ENCODE peak calls at places on chromosomes 11 and 22, in five cellular contexts. R is COLO829; V is CD8-positive, alpha-beta T cell; X is astrocyte of the spinal cord; T is LoVo. D is an unnamed sample.

GRCh38 chr11:7635137-7635536 is 38.2 kb downstream of the CYB5R2 start:
- DNase-seq in X (no peak), V (no peak), T (no peak), R (no peak), D (no peak)

GRCh38 chr11:67276821-67277230 is 10.6 kb downstream of the GRK2 start:
- DNase-seq in V (no peak), T (no peak), X (peak), R (no peak), D (peak)

GRCh38 chr11:122863704-122864326 is 18.7 kb upstream of the JHY start:
- DNase-seq in R (peak), X (peak), V (no peak), T (peak), D (peak)

GRCh38 chr11:130671801-130672700 is 223.6 kb downstream of the ADAMTS15 start:
- DNase-seq in V (no peak), X (peak), R (no peak), T (no peak), D (peak)

GRCh38 chr11:69921429-69922014 is 102.3 kb upstream of the FGF3 start:
- DNase-seq in V (no peak), X (no peak), T (no peak), R (no peak), D (no peak)

GRCh38 chr11:100978442-100978841 is 151.2 kb downstream of the PGR start:
- DNase-seq in R (no peak), X (no peak), V (no peak), T (no peak), D (no peak)

GRCh38 chr11:17208257-17208999 is 642 bp upstream of the PIK3C2A start:
- DNase-seq in X (peak), R (peak), V (peak), T (peak), D (peak)

GRCh38 chr11:67483901-67484665 is 1.3 kb downstream of the AIP start:
- DNase-seq in V (peak), T (no peak), R (no peak), X (no peak), D (no peak)

GRCh38 chr11:94732617-94733292 is 35.4 kb upstream of the AMOTL1 start:
- DNase-seq in T (no peak), X (peak), V (no peak), R (no peak), D (peak)

GRCh38 chr22:23098718-23099524 is 28.6 kb downstream of the GNAZ start:
- DNase-seq in X (peak), V (no peak), R (no peak), T (no peak), D (no peak)